ENCODE peak calls at places on chromosomes 7 and 10, in four cellular contexts. X is left lung, F is ovary, R is fibroblast of pulmonary artery. O is an unnamed sample.

GRCh38 chr10:69213601-69214311 is 6.4 kb upstream of the HKDC1 start:
- DNase-seq in X (no peak), F (no peak), R (no peak), O (no peak)

GRCh38 chr7:41339913-41340676 is 362.8 kb downstream of the INHBA start:
- DNase-seq in X (no peak), F (no peak), R (peak; percentile 32), O (peak; percentile 34)

GRCh38 chr7:821688-822087 is 10.6 kb upstream of the SUN1 start:
- DNase-seq in X (no peak), F (no peak), R (no peak), O (no peak)

GRCh38 chr7:114414151-114415053 is at the start of gene FOXP2:
- DNase-seq in X (no peak), F (no peak), R (peak; percentile 41), O (peak; percentile 32)

GRCh38 chr10:128992770-128993169 is 474.3 kb upstream of the MGMT start:
- DNase-seq in X (no peak), F (no peak), R (no peak), O (no peak)

GRCh38 chr10:27683226-27683625 is 62.4 kb downstream of the MKX start:
- DNase-seq in X (no peak), F (no peak), R (no peak), O (no peak)

GRCh38 chr7:16271990-16272665 is 149.2 kb downstream of the CRPPA start:
- DNase-seq in X (no peak), F (no peak), R (peak; percentile 17), O (peak; percentile 24)

GRCh38 chr7:6167587-6168154 is 104.8 kb downstream of the CYTH3 start:
- DNase-seq in X (no peak), F (no peak), R (no peak), O (no peak)

GRCh38 chr7:105849122-105849855 is 27.1 kb downstream of the ATXN7L1 start:
- DNase-seq in X (no peak), F (no peak), R (peak; percentile 32), O (peak; percentile 80)
- H3K4me3 ChIP-seq in X (no peak overlapping the region), F (no peak overlapping the region), R (no peak overlapping the region), O (no peak overlapping the region)

DNA sequence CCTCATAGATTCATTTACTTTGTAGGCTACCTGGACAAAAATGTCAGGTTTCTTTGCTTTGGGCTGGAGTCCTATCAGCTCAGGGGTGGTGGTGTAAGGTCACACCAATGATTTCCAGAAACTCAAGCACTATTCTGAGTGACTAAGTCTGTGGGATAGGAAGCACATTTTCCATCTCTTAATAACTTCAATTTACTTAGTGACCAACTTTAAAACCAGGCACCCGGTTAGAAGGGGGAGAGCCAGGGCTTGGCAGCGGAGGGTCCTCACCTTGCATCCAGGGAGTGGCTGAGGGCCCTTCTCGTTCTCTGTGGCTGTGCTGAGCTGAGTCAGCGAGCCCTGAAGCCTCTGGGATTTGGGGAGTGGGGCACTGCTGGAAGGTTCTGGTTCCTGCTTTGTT is 6.7 kb downstream of the CHST3 start:
- DNase-seq in X (peak; percentile 60), F (no peak), R (no peak), O (peak; percentile 61)
- H3K4me3 ChIP-seq in X (no peak overlapping the region), F (no peak overlapping the region), R (no peak overlapping the region), O (no peak overlapping the region)

GRCh38 chr10:16520900-16521299 is 779 bp downstream of the C1QL3 start:
- DNase-seq in X (no peak), F (no peak), R (peak; percentile 10), O (no peak)
- H3K4me3 ChIP-seq in X (peak overlapping the region; percentile 22), F (peak overlapping the region; percentile 9), R (peak overlapping the region; percentile 41), O (peak overlapping the region; percentile 30)

DNA sequence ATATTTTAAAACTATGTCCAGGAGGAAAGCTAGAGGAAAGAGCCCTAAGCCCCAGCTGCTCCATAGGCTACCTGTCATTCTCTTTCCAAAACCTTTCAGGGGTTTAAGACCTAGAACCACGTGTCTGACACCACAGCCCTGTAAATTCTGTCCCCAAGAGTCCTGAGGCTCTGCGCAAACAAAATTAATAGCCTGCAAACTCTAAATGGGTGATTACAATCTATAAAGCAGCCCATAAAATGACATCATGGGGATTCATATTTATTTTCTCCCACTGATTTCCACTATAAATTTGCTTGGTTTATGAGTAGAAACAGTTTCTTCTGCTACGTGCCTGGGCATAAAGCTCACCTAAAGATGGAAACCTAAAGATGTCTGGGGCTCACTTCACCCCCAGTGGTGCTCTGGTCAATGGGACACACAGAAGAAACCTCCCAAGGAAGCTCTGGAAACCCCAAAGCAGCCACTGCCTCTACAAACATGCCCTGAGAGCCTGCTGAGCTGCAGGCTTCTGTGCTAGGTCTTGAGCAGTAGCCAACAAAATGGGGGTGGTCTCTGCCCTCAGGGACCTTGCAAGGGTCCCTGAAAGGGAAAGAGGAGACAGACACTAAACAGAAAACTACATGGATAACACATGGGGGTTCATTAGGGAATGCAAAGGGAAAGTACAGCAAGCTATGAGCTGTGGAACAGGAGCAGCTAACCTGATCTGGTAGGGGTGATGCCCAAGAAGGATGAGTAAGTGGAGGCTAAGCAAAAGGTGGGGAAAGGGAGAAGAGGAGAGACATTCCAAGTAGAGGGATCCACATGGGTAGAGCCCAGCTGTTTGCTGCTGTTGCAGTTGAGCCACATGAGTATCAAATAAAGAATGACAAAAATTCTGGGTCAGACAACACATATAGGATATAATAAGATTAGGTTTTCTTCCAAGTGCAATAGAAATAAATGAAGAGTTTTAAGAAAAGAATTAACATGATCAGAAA is 331.7 kb downstream of the KCNMA1 start:
- DNase-seq in X (no peak), F (no peak), R (no peak), O (no peak)
- H3K4me3 ChIP-seq in X (no peak overlapping the region), F (no peak overlapping the region), R (no peak overlapping the region), O (no peak overlapping the region)

GRCh38 chr7:45939574-45939973 is 18.5 kb upstream of the IGFBP3 start:
- DNase-seq in X (no peak), F (no peak), R (no peak), O (no peak)
- H3K4me3 ChIP-seq in X (no peak overlapping the region), F (no peak overlapping the region), R (no peak overlapping the region), O (no peak overlapping the region)

GRCh38 chr10:122954731-122955050 is 664 bp upstream of the C10orf88 start:
- DNase-seq in X (no peak), F (no peak), R (no peak), O (no peak)
- H3K4me3 ChIP-seq in X (no peak overlapping the region), F (peak overlapping the region; percentile 88), R (peak overlapping the region; percentile 78), O (peak overlapping the region; percentile 75)

GRCh38 chr7:149837620-149838223 is 453 bp upstream of the ZNF862 start:
- DNase-seq in X (peak; percentile 29), F (no peak), R (no peak), O (no peak)
- H3K4me3 ChIP-seq in X (no peak overlapping the region), F (no peak overlapping the region), R (no peak overlapping the region), O (peak overlapping the region; percentile 89)